ENCODE peak calls at places on chromosome 10, in nine cellular contexts. R is body of pancreas, Y is cardiac muscle cell, F is B cell, D is right lobe of liver, Z is lower lobe of right lung, H is mucosa of descending colon, U is left ventricle myocardium inferior, M is bronchial epithelial cell. G is an unnamed sample.

GRCh38 chr10:24962998-24963397 is 10.6 kb upstream of the PRTFDC1 start:
- DNase-seq in F (no peak), D (no peak), H (peak), M (peak), U (no peak), R (peak), Y (no peak), Z (no peak), G (peak)

GRCh38 chr10:1615186-1615954 is 122.0 kb downstream of the ADARB2 start:
- DNase-seq in H (no peak), Z (no peak), F (no peak), R (no peak), D (no peak), Y (no peak), U (no peak), M (no peak), G (no peak)

GRCh38 chr10:97396056-97396455 is 5.1 kb downstream of the RRP12 start:
- DNase-seq in F (no peak), U (no peak), D (no peak), M (no peak), R (no peak), Z (no peak), H (no peak), Y (no peak), G (no peak)

GRCh38 chr10:107614939-107615665 is 450.6 kb upstream of the SORCS1 start:
- DNase-seq in Z (no peak), F (no peak), D (no peak), Y (no peak), H (no peak), M (peak), R (no peak), U (no peak), G (no peak)

GRCh38 chr10:24811906-24812305 is 88.2 kb upstream of the ARHGAP21 start:
- DNase-seq in Z (no peak), D (no peak), U (peak), H (no peak), R (no peak), Y (no peak), F (no peak), M (no peak), G (no peak)

GRCh38 chr10:122435212-122435827 is 19.1 kb upstream of the ARMS2 start:
- DNase-seq in M (peak), D (no peak), R (no peak), F (peak), H (peak), Z (no peak), U (no peak), Y (peak), G (no peak)

GRCh38 chr10:127552446-127552845 is 3.3 kb downstream of the NPS start:
- DNase-seq in Z (no peak), F (no peak), H (no peak), Y (no peak), R (no peak), D (no peak), M (no peak), U (no peak), G (no peak)

GRCh38 chr10:102401735-102402511 is 6.4 kb downstream of the NFKB2 start:
- DNase-seq in H (no peak), Y (no peak), Z (no peak), D (no peak), M (peak), U (no peak), R (no peak), F (peak), G (peak)

GRCh38 chr10:95395947-95396449 is 105.2 kb upstream of the PDLIM1 start:
- DNase-seq in Y (no peak), Z (peak), M (no peak), D (no peak), R (peak), U (peak), F (no peak), H (no peak), G (no peak)

GRCh38 chr10:44070282-44070681 is 314.6 kb downstream of the CXCL12 start:
- DNase-seq in M (no peak), H (no peak), F (no peak), D (peak), Y (no peak), R (peak), U (peak), Z (no peak), G (no peak)

GRCh38 chr10:12214763-12215218 is 18.8 kb downstream of the CDC123 start:
- DNase-seq in D (no peak), R (peak), Z (no peak), M (peak), Y (peak), U (no peak), F (peak), H (peak), G (peak)

GRCh38 chr10:114544045-114544659 is 113.9 kb downstream of the ABLIM1 start:
- DNase-seq in U (no peak), R (no peak), M (peak), D (peak), H (peak), Z (no peak), F (peak), Y (no peak), G (peak)

GRCh38 chr10:70657036-70657435 is 15.3 kb upstream of the ADAMTS14 start:
- DNase-seq in R (no peak), F (no peak), Z (no peak), Y (no peak), U (no peak), H (no peak), D (no peak), M (no peak), G (no peak)

GRCh38 chr10:102624094-102624493 is 20.2 kb upstream of the TRIM8 start:
- DNase-seq in U (peak), R (no peak), Y (no peak), F (no peak), M (no peak), D (no peak), Z (no peak), H (no peak), G (no peak)

GRCh38 chr10:80408198-80409085 is at the start of gene PRXL2A:
- DNase-seq in M (no peak), F (peak), R (peak), Z (peak), Y (peak), H (peak), D (peak), U (peak), G (peak)

GRCh38 chr10:105681051-105681450 is 1040.0 kb downstream of the SORCS3 start:
- DNase-seq in D (no peak), Y (no peak), H (peak), U (no peak), R (peak), F (no peak), M (peak), Z (peak), G (no peak)

GRCh38 chr10:95860486-95861040 is 47.2 kb upstream of the CC2D2B start:
- DNase-seq in Y (no peak), R (no peak), U (no peak), M (no peak), Z (no peak), H (no peak), D (no peak), F (no peak), G (no peak)

GRCh38 chr10:44806895-44807294 is 104.2 kb upstream of the TMEM72 start:
- DNase-seq in U (no peak), R (no peak), M (no peak), Z (no peak), H (no peak), D (no peak), F (no peak), Y (no peak), G (no peak)

GRCh38 chr10:129615381-129615780 is 148.3 kb downstream of the MGMT start:
- DNase-seq in M (no peak), H (no peak), U (no peak), Y (no peak), F (no peak), D (no peak), Z (no peak), R (no peak), G (no peak)

GRCh38 chr10:105742184-105742583 is 1101.1 kb downstream of the SORCS3 start:
- DNase-seq in R (peak), H (peak), Z (no peak), Y (no peak), U (peak), F (no peak), D (no peak), M (peak), G (no peak)

GRCh38 chr10:122342293-122343134 is 32.0 kb upstream of the PLEKHA1 start:
- DNase-seq in M (peak), D (no peak), U (no peak), F (peak), Z (no peak), H (peak), R (peak), Y (peak), G (peak)

GRCh38 chr10:86086418-86086817 is 280.2 kb downstream of the GRID1 start:
- DNase-seq in R (no peak), F (no peak), Y (no peak), D (no peak), M (no peak), H (no peak), Z (no peak), U (no peak), G (no peak)

GRCh38 chr10:69569144-69569934 is 3.9 kb downstream of the NEUROG3 start:
- DNase-seq in Z (no peak), Y (no peak), M (no peak), F (no peak), R (no peak), H (no peak), U (no peak), D (no peak), G (no peak)

GRCh38 chr10:62692085-62692484 is 112.4 kb upstream of the ADO start:
- DNase-seq in D (no peak), M (no peak), Y (no peak), F (no peak), Z (no peak), H (no peak), U (no peak), R (no peak), G (no peak)

GRCh38 chr10:14329609-14330246 is 996 bp downstream of the FRMD4A start:
- DNase-seq in Y (peak), U (no peak), F (no peak), Z (peak), D (no peak), H (no peak), R (no peak), M (no peak), G (no peak)

GRCh38 chr10:33244354-33244967 is 90.0 kb downstream of the NRP1 start:
- DNase-seq in Z (no peak), H (no peak), M (no peak), Y (no peak), U (no peak), R (no peak), D (no peak), F (no peak), G (no peak)

GRCh38 chr10:133130602-133131001 is 29.4 kb upstream of the KNDC1 start:
- DNase-seq in Z (peak), F (no peak), R (no peak), M (no peak), Y (no peak), H (no peak), U (peak), D (no peak), G (no peak)

GRCh38 chr10:104331208-104331838 is 6.9 kb downstream of the ITPRIP start:
- DNase-seq in Z (no peak), Y (no peak), U (no peak), H (no peak), D (peak), M (peak), F (no peak), R (peak), G (no peak)

GRCh38 chr10:99766282-99766681 is 16.2 kb upstream of the ABCC2 start:
- DNase-seq in R (no peak), Y (no peak), H (no peak), Z (no peak), F (no peak), U (no peak), M (no peak), D (no peak), G (no peak)

GRCh38 chr10:31484407-31485135 is 165.6 kb downstream of the ZEB1 start:
- DNase-seq in R (no peak), M (no peak), Z (no peak), Y (no peak), U (no peak), F (no peak), D (no peak), H (no peak), G (no peak)

GRCh38 chr10:133167693-133168616 is 7.9 kb downstream of the KNDC1 start:
- DNase-seq in Y (no peak), Z (no peak), M (no peak), U (no peak), H (no peak), R (no peak), F (no peak), D (no peak), G (no peak)

GRCh38 chr10:43411536-43411935 is 2.5 kb upstream of the HNRNPF start:
- DNase-seq in Y (no peak), M (no peak), Z (no peak), F (no peak), H (no peak), U (no peak), R (no peak), D (no peak), G (no peak)

GRCh38 chr10:49172204-49173132 is 15.7 kb downstream of the TMEM273 start:
- DNase-seq in Y (no peak), Z (no peak), U (no peak), M (no peak), F (no peak), H (no peak), R (no peak), D (no peak), G (no peak)

GRCh38 chr10:71725998-71726672 is 6.6 kb upstream of the C10orf105 start:
- DNase-seq in D (no peak), F (peak), Z (no peak), M (peak), H (peak), R (no peak), Y (no peak), U (no peak), G (peak)

GRCh38 chr10:80662429-80663211 is 124.9 kb downstream of the SH2D4B start:
- DNase-seq in M (peak), R (peak), D (peak), Z (peak), H (peak), Y (peak), U (peak), F (peak), G (peak)

GRCh38 chr10:60728056-60728455 is 50.2 kb upstream of the CDK1 start:
- DNase-seq in H (no peak), M (peak), R (no peak), Z (no peak), Y (no peak), D (no peak), F (no peak), U (no peak), G (no peak)

GRCh38 chr10:62613429-62613828 is 191.1 kb upstream of the ADO start:
- DNase-seq in U (no peak), M (peak), H (no peak), Y (no peak), Z (no peak), F (no peak), D (no peak), R (no peak), G (no peak)

GRCh38 chr10:14665304-14665703 is 109.4 kb downstream of the FAM107B start:
- DNase-seq in F (no peak), M (peak), D (no peak), R (no peak), U (no peak), Z (no peak), Y (no peak), H (peak), G (no peak)

GRCh38 chr10:111473361-111473760 is 396.5 kb downstream of the ADRA2A start:
- DNase-seq in R (no peak), H (no peak), F (no peak), U (no peak), M (peak), Z (no peak), D (no peak), Y (no peak), G (no peak)

GRCh38 chr10:17661510-17661909 is 17.6 kb downstream of the STAM start:
- DNase-seq in R (no peak), Y (no peak), D (no peak), U (no peak), Z (no peak), H (no peak), M (no peak), F (no peak), G (no peak)

GRCh38 chr10:17659328-17659727 is 15.4 kb downstream of the STAM start:
- DNase-seq in Y (no peak), R (no peak), Z (no peak), D (no peak), H (no peak), F (no peak), M (no peak), U (no peak), G (no peak)

GRCh38 chr10:17660921-17661320 is 17.0 kb downstream of the STAM start:
- DNase-seq in U (no peak), Y (no peak), R (no peak), M (no peak), H (no peak), D (no peak), F (no peak), Z (no peak), G (no peak)

GRCh38 chr10:17663450-17663849 is 19.5 kb downstream of the STAM start:
- DNase-seq in D (no peak), F (no peak), M (no peak), R (no peak), U (no peak), H (no peak), Z (no peak), Y (no peak), G (no peak)

GRCh38 chr10:17662193-17663138 is 18.5 kb downstream of the STAM start:
- DNase-seq in Y (no peak), U (no peak), F (no peak), H (no peak), Z (no peak), R (no peak), M (no peak), D (no peak), G (no peak)
- TF ChIP-seq CTCF in Y (no peak), U (no peak), F (no peak), H (no peak), Z (no peak), R (no peak), M (no peak), D (no peak), G (no peak)

DNA sequence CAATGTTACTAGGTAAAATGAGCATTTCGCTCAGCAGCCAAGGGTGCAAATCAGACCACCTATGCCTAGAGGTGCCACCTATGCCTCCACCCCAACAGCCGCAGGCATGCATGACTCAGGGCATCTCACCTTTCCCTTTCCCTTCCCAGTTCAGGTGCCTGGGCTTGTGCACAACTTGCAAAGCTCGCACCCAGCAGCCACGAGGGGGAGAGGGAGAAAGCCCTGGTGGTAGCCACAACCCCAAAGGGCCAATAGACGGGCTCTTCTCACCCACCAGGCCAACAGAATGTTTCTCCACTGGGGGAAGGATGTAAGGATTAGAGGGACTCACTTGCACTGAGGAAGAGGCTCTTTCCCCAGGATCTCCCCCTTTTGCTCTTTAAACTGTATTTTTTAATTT is 462.3 kb upstream of the PCDH15 start:
- DNase-seq in R (no peak), D (no peak), H (no peak), M (no peak), Z (no peak), Y (no peak), F (no peak), U (no peak), G (no peak)
- TF ChIP-seq CTCF in R (no peak), D (no peak), H (no peak), M (no peak), Z (no peak), Y (no peak), F (no peak), U (no peak), G (no peak)

GRCh38 chr10:120575411-120575810 is 118.4 kb downstream of the PLPP4 start:
- DNase-seq in D (no peak), R (no peak), U (no peak), H (no peak), Z (no peak), Y (no peak), M (no peak), F (no peak), G (no peak)

GRCh38 chr10:120578123-120578522 is 121.1 kb downstream of the PLPP4 start:
- DNase-seq in Z (no peak), R (no peak), F (no peak), H (no peak), U (no peak), D (no peak), Y (no peak), M (no peak), G (no peak)

GRCh38 chr10:120580651-120581259 is 123.7 kb downstream of the PLPP4 start:
- DNase-seq in U (no peak), Z (no peak), Y (no peak), D (no peak), R (peak), M (no peak), F (no peak), H (peak), G (peak)

GRCh38 chr10:120581496-120581895 is 124.5 kb downstream of the PLPP4 start:
- DNase-seq in R (no peak), H (no peak), U (no peak), Y (no peak), D (no peak), Z (no peak), M (peak), F (no peak), G (no peak)

GRCh38 chr10:120578890-120579289 is 121.9 kb downstream of the PLPP4 start:
- DNase-seq in R (no peak), M (no peak), F (no peak), Z (no peak), H (no peak), Y (no peak), D (no peak), U (no peak), G (no peak)
- TF ChIP-seq CTCF in R (no peak), M (no peak), F (no peak), Z (no peak), H (no peak), Y (no peak), D (no peak), U (no peak), G (no peak)

DNA sequence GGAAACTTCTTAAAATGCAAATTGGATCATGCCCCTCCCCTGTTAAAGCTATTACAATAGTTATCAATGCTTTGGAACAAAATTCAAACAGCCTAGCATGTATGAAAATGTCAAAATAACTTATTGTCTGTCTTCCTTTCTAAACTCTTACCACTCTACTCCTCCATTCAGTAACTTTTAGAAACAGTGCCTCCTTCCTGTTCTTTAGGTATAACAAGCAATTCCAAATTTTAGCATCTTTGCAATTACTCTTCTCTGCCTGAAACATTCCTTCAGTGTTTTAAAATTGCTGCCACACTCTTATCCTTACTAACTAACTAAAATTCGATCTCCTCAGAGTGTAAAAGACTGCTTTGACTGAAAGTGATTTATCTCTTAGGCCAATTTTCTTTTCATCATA is 660.4 kb upstream of the LRRTM3 start:
- DNase-seq in U (no peak), Y (no peak), R (no peak), H (no peak), F (no peak), D (no peak), Z (no peak), M (no peak), G (no peak)
- TF ChIP-seq CTCF in U (no peak), Y (no peak), R (no peak), H (no peak), F (no peak), D (no peak), Z (no peak), M (no peak), G (no peak)

DNA sequence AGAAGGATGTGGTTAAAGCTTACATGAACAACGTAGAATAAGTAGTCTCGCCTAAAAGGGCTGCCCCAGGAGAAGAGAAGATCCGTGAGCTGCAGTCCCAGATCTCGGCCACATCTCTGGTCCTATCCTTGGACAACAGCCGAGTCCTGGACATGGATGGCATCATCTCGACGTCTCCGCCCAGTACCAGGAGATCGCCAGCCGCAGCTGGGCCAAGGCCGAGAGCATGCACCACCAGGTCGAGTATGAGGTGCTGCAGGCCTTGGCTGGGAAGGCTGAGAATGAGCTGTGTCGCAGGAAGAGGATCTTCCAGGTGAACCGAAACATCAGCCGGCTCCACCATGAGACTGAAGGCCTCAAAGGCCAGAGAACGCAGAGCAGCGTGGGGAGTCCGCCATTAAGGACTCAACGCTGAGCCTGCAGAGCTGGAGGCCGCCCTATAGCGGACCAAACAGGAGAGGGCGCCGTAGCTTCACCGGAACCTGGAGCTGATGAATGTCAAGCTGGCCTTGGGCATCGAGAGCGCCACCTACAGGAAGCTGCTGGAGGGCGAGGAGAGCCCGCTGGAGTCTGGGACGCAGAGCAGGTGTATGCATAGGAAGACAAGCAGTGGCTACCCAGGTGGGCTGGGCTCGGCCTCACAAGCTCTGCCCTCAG is 22.2 kb downstream of the LIPK start:
- DNase-seq in D (peak), Y (no peak), U (no peak), F (no peak), H (no peak), Z (peak), M (no peak), R (peak), G (no peak)
- TF ChIP-seq CTCF in D (peak), Y (peak), U (no peak), F (no peak), H (no peak), Z (no peak), M (peak), R (no peak), G (peak)

GRCh38 chr10:89915970-89916369 is 214.6 kb downstream of the KIF20B start:
- DNase-seq in R (no peak), H (no peak), M (no peak), Z (no peak), D (no peak), U (no peak), Y (no peak), F (no peak), G (no peak)
- TF ChIP-seq CTCF in R (no peak), H (no peak), M (no peak), Z (no peak), D (no peak), U (no peak), Y (no peak), F (no peak), G (no peak)